ENCODE peak calls at places on chromosomes 4 and X, in eight cellular contexts. W is psoas muscle, Q is foreskin fibroblast, B is osteocyte, K is tibial nerve, C is coronary artery, D is ascending aorta, M is pancreas. R is an unnamed sample.

GRCh38 chr4:38016698-38017097 is 56.5 kb downstream of the PTTG2 start:
- DNase-seq in C (no peak), W (no peak), D (no peak), B (no peak), Q (no peak), M (no peak), K (no peak), R (no peak)

GRCh38 chr4:73446336-73446938 is 10.4 kb downstream of the AFP start:
- DNase-seq in Q (peak; percentile 20), K (no peak), D (no peak), C (no peak), B (no peak), W (no peak), M (no peak), R (no peak)

GRCh38 chrX:120463241-120463640 is 5.9 kb downstream of the LAMP2 start:
- DNase-seq in M (no peak), K (no peak), Q (no peak), C (no peak), B (no peak), W (no peak), D (no peak), R (no peak)

GRCh38 chrX:113370001-113370400 is 529.4 kb upstream of the AMOT start:
- DNase-seq in D (no peak), M (no peak), C (no peak), Q (no peak), K (no peak), W (no peak), B (no peak), R (no peak)

GRCh38 chrX:11193035-11193469 is 81.9 kb downstream of the HCCS start:
- DNase-seq in D (no peak), M (no peak), C (no peak), W (no peak), Q (peak; percentile 59), K (no peak), B (no peak), R (no peak)

GRCh38 chrX:123860983-123861382 is 1.1 kb downstream of the XIAP start:
- DNase-seq in W (no peak), D (no peak), C (no peak), K (no peak), B (no peak), Q (no peak), M (no peak), R (no peak)

GRCh38 chr4:151806511-151806927 is 45.7 kb upstream of the GATB start:
- DNase-seq in C (no peak), B (no peak), K (no peak), M (no peak), D (no peak), W (no peak), Q (peak; percentile 87), R (no peak)

GRCh38 chrX:54237014-54237413 is 54.0 kb upstream of the FAM120C start:
- DNase-seq in D (no peak), Q (no peak), W (no peak), B (no peak), M (no peak), K (no peak), C (no peak), R (no peak)

GRCh38 chr4:26787461-26788340 is 72.9 kb upstream of the STIM2 start:
- DNase-seq in B (peak; percentile 60), C (no peak), K (no peak), Q (peak; percentile 34), W (peak; percentile 43), M (peak; percentile 77), D (no peak), R (no peak)

GRCh38 chr4:187309456-187309855 is 585.8 kb upstream of the FAT1 start:
- DNase-seq in M (no peak), D (no peak), Q (peak; percentile 35), K (no peak), W (no peak), B (no peak), C (no peak), R (no peak)

GRCh38 chr4:147833254-147833653 is 101.4 kb downstream of the ARHGAP10 start:
- DNase-seq in C (no peak), D (no peak), W (no peak), Q (peak; percentile 69), B (no peak), M (no peak), K (no peak), R (no peak)

GRCh38 chr4:15398001-15398400 is 29.8 kb upstream of the C1QTNF7 start:
- DNase-seq in C (no peak), B (no peak), K (no peak), W (no peak), Q (no peak), M (no peak), D (no peak), R (no peak)

GRCh38 chr4:53592128-53592527 is 842 bp upstream of the LNX1 start:
- DNase-seq in Q (no peak), W (no peak), C (no peak), K (no peak), B (no peak), M (peak; percentile 68), D (no peak), R (no peak)

GRCh38 chr4:139817657-139818452 is 152.2 kb downstream of the MGST2 start:
- DNase-seq in D (no peak), M (no peak), C (no peak), K (no peak), W (peak; percentile 58), B (no peak), Q (no peak), R (no peak)

GRCh38 chr4:145936142-145937020 is 2.2 kb downstream of the ZNF827 start:
- DNase-seq in M (peak; percentile 72), C (peak; percentile 81), B (peak; percentile 85), K (no peak), D (no peak), W (peak; percentile 72), Q (peak; percentile 65), R (peak; percentile 87)

GRCh38 chrX:48896611-48897011 is 957 bp downstream of the TIMM17B start:
- DNase-seq in M (no peak), C (no peak), W (no peak), B (no peak), K (no peak), Q (no peak), D (no peak), R (no peak)

DNA sequence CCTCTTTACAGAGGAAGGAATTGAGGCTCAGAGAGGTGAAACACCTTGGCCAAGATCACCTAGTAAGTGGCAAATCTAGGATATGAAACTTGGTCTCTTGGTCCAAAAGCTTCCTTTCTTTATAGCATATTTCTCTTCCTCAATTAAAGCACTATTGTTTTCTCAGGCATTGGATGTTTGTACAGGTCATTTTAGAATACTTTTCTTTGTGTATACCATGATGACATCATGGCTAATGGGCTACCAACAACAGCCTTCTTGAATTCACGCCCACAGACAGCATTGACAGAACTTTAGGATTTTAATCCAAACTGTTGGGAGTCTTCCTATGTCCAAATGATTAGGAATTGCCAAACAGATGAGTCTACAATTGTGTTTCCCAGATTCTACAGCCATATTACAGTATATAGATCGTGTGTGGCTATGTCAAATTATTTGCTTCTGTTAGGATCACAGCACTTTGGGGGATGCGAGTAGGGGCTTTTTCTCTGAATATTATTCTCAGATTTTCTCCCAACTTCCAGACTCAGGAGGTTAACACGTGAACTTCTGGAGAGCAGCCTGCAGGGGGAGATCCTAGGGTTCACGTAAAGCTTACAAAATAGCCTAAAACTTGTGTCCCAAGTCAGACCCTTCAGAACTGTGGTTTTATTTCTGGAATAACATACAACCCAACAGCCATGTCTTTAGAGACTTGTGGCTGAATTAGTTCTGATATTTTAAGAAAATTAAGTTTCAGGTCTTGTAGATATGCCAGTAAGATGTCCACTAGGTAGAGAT is 191.8 kb downstream of the SHROOM3 start:
- DNase-seq in D (no peak), M (no peak), K (no peak), B (no peak), Q (no peak), C (no peak), W (no peak), R (no peak)
- TF ChIP-seq CTCF in D (no peak), M (no peak), K (no peak), B (peak; percentile 27), Q (peak; percentile 12), C (no peak), W (no peak), R (peak; percentile 19)

GRCh38 chrX:137236837-137237236 is 203.0 kb upstream of the GPR101 start:
- DNase-seq in B (no peak), W (no peak), C (no peak), D (no peak), M (no peak), K (no peak), Q (no peak), R (no peak)

GRCh38 chrX:137233478-137233877 is 199.7 kb upstream of the GPR101 start:
- DNase-seq in C (no peak), K (no peak), D (no peak), W (no peak), Q (no peak), M (no peak), B (no peak), R (no peak)

DNA sequence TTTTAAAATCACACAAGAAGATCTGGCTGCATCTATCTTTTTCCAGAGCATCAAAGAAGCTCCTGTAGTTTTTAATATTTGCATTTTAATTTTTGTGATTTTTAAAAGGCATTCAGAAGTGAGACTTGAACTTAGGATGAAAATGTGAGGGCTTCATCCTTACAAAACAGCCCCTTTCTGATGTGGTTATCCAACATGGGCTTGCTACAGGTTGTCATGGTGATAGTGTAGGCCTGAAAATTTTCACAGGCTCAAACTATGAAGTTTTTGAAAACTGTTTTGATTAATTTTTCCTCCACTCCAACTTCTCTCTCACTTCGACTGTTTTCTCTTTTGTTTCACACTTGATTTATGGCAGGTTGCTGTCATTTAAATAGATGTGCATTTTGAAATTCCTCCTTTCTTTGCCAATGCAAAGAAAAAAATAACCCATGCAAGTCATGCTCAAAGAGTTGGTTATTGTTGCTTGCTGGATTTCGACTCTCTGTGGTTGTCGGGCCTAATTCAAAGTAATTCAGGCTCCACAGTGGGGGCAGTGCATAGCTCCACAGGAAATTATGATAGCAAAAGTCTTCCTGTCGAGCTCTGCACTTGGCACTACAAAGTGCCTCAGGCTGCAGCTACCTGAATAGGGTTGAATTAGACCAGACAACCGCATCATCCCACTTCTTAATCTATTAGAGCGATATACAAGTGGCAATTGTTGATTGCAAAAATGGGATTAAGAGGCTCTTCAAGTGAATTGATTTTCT is 201.0 kb upstream of the GPR101 start:
- DNase-seq in Q (no peak), K (no peak), B (no peak), D (no peak), C (no peak), W (no peak), M (no peak), R (no peak)
- TF ChIP-seq CTCF in Q (no peak), K (no peak), B (no peak), D (no peak), C (no peak), W (no peak), M (no peak), R (no peak)

GRCh38 chr4:79576480-79576803 is 168.4 kb upstream of the GK2 start:
- DNase-seq in C (no peak), B (no peak), W (no peak), M (no peak), K (no peak), D (no peak), Q (no peak), R (no peak)
- TF ChIP-seq CTCF in C (peak; percentile 23), B (peak; percentile 52), W (peak; percentile 15), M (no peak), K (peak; percentile 7), D (peak; percentile 39), Q (peak; percentile 46), R (peak; percentile 38)

DNA sequence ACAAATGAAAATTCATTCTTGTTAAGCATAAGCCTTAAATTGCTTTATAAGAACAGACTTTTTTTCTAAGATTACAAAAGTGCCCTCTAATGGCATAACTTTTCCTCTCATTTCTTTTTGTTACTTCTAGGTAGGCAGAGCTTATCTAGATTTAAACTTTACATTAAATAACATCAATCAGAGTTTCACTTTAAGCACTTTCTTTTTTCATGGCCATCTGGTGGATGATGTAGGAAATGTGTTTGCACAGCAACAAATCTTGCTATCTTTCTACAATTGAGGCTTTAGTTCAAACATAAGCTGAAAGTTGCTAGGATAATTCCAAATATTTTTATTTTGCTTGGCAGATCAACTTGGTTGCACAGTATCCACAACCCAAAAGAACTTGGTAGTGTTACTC is 22.1 kb downstream of the NDNF start:
- DNase-seq in C (no peak), B (no peak), Q (no peak), D (no peak), W (no peak), K (no peak), M (no peak), R (no peak)
- TF ChIP-seq CTCF in C (no peak), B (peak; percentile 60), Q (peak; percentile 30), D (peak; percentile 19), W (peak; percentile 12), K (no peak), M (no peak), R (peak; percentile 29)